ENCODE peak calls at places on chromosomes 11 and 22, in six cellular contexts. K is thoracic aorta, I is heart right ventricle, A is A549, G is tibial nerve, T is HCT116. N is an unnamed sample.

GRCh38 chr11:94650756-94651155 is 83.6 kb downstream of the PIWIL4 start:
- DNase-seq in A (no peak), K (no peak), G (peak; percentile 62), T (no peak), I (peak; percentile 62), N (no peak)

GRCh38 chr22:48712558-48712957 is 1115.1 kb downstream of the BRD1 start:
- DNase-seq in K (no peak), I (no peak), G (no peak), T (no peak), A (no peak), N (no peak)

GRCh38 chr11:75386912-75387311 is 12.4 kb upstream of the RPS3 start:
- DNase-seq in A (no peak), I (no peak), G (no peak), K (no peak), T (no peak), N (no peak)

GRCh38 chr22:27632451-27633295 is 168.9 kb downstream of the MN1 start:
- DNase-seq in I (peak; percentile 71), K (no peak), A (no peak), G (no peak), T (no peak), N (no peak)

GRCh38 chr11:1192741-1193325 is 30.0 kb upstream of the MUC5B start:
- DNase-seq in K (no peak), I (no peak), T (no peak), G (no peak), A (no peak), N (no peak)

GRCh38 chr11:106471273-106471672 is 393.8 kb downstream of the AASDHPPT start:
- DNase-seq in G (no peak), I (no peak), A (no peak), K (no peak), T (no peak), N (no peak)

GRCh38 chr11:57463596-57464342 is 3.4 kb downstream of the RTN4RL2 start:
- DNase-seq in G (no peak), A (no peak), T (no peak), K (no peak), I (no peak), N (no peak)

GRCh38 chr11:9573775-9574555 is 495 bp downstream of the WEE1 start:
- DNase-seq in K (no peak), G (no peak), I (peak; percentile 31), T (no peak), A (peak; percentile 32), N (peak; percentile 38)

GRCh38 chr11:6545917-6546605 is 49.0 kb downstream of the DNHD1 start:
- DNase-seq in G (no peak), K (no peak), T (no peak), I (peak; percentile 57), A (no peak), N (no peak)

GRCh38 chr22:49320714-49321476 is 506.8 kb downstream of the BRD1 start:
- DNase-seq in A (no peak), G (no peak), I (no peak), K (no peak), T (no peak), N (no peak)

GRCh38 chr11:28730889-28731288 is 622.7 kb downstream of the METTL15 start:
- DNase-seq in I (no peak), K (no peak), T (no peak), G (no peak), A (no peak), N (no peak)

GRCh38 chr11:72841397-72841796 is 27.2 kb downstream of the ATG16L2 start:
- DNase-seq in T (no peak), K (no peak), I (no peak), G (no peak), A (no peak), N (no peak)

GRCh38 chr22:46581580-46582244 is 38.5 kb upstream of the GRAMD4 start:
- DNase-seq in G (peak; percentile 4), T (no peak), A (no peak), K (no peak), I (no peak), N (no peak)

GRCh38 chr11:32210601-32211000 is 119.7 kb downstream of the RCN1 start:
- DNase-seq in T (no peak), I (no peak), K (no peak), G (no peak), A (no peak), N (no peak)

GRCh38 chr22:49886346-49887073 is 31.7 kb downstream of the ALG12 start:
- DNase-seq in G (no peak), I (no peak), A (no peak), K (no peak), T (no peak), N (no peak)

GRCh38 chr11:86637976-86638375 is 34.4 kb downstream of the ME3 start:
- DNase-seq in K (no peak), I (no peak), A (no peak), T (no peak), G (no peak), N (no peak)

GRCh38 chr22:29151316-29151715 is 54.4 kb upstream of the EMID1 start:
- DNase-seq in T (no peak), K (no peak), A (no peak), I (no peak), G (no peak), N (no peak)

GRCh38 chr11:72930011-72930410 is 115.8 kb downstream of the ATG16L2 start:
- DNase-seq in K (no peak), G (no peak), T (no peak), I (no peak), A (no peak), N (no peak)

GRCh38 chr22:36155702-36156101 is 4.9 kb downstream of the APOL3 start:
- DNase-seq in T (no peak), I (peak; percentile 64), A (no peak), G (peak; percentile 61), K (no peak), N (peak; percentile 54)

GRCh38 chr11:71286701-71287643 is 34.6 kb upstream of the SHANK2 start:
- DNase-seq in A (no peak), I (no peak), K (no peak), T (no peak), G (peak; percentile 10), N (peak; percentile 71)

GRCh38 chr11:72232260-72233055 is 7.9 kb downstream of the INPPL1 start:
- DNase-seq in A (no peak), T (no peak), G (no peak), I (no peak), K (no peak), N (peak; percentile 14)

GRCh38 chr11:74871037-74871436 is 77.9 kb downstream of the XRRA1 start:
- DNase-seq in G (no peak), A (no peak), K (no peak), I (no peak), T (no peak), N (no peak)

GRCh38 chr11:76788661-76789442 is 5.7 kb downstream of the TSKU start:
- DNase-seq in A (no peak), G (no peak), I (no peak), K (no peak), T (peak; percentile 85), N (peak; percentile 61)

GRCh38 chr11:113338730-113339129 is 24.3 kb downstream of the TTC12 start:
- DNase-seq in K (no peak), G (no peak), T (no peak), I (no peak), A (no peak), N (no peak)

GRCh38 chr11:10617551-10617950 is 49.1 kb upstream of the LYVE1 start:
- DNase-seq in T (no peak), G (no peak), I (no peak), K (no peak), A (no peak), N (no peak)

GRCh38 chr11:8209208-8209807 is 40.5 kb upstream of the RIC3 start:
- DNase-seq in I (peak; percentile 59), K (no peak), G (peak; percentile 49), T (no peak), A (no peak), N (no peak)

GRCh38 chr22:37095113-37095512 is 14.4 kb downstream of the TMPRSS6 start:
- DNase-seq in A (no peak), I (no peak), K (no peak), G (no peak), T (no peak), N (no peak)

GRCh38 chr11:44950625-44951472 is at the start of gene TP53I11:
- DNase-seq in I (peak; percentile 91), T (peak; percentile 48), K (no peak), A (peak; percentile 53), G (peak; percentile 31), N (peak; percentile 86)

GRCh38 chr11:134388590-134388989 is 23.5 kb downstream of the B3GAT1 start:
- DNase-seq in I (no peak), K (no peak), T (no peak), A (no peak), G (no peak), N (no peak)

GRCh38 chr22:38953577-38954413 is 3.6 kb upstream of the APOBEC3A start:
- DNase-seq in K (no peak), A (peak; percentile 38), T (no peak), I (no peak), G (no peak), N (no peak)

GRCh38 chr11:73297231-73297590 is 10.9 kb upstream of the ARHGEF17 start:
- DNase-seq in I (no peak), T (no peak), G (no peak), K (no peak), A (no peak), N (no peak)

GRCh38 chr11:17412488-17413180 is 24.2 kb upstream of the KCNJ11 start:
- DNase-seq in K (no peak), I (no peak), A (no peak), T (no peak), G (no peak), N (no peak)

DNA sequence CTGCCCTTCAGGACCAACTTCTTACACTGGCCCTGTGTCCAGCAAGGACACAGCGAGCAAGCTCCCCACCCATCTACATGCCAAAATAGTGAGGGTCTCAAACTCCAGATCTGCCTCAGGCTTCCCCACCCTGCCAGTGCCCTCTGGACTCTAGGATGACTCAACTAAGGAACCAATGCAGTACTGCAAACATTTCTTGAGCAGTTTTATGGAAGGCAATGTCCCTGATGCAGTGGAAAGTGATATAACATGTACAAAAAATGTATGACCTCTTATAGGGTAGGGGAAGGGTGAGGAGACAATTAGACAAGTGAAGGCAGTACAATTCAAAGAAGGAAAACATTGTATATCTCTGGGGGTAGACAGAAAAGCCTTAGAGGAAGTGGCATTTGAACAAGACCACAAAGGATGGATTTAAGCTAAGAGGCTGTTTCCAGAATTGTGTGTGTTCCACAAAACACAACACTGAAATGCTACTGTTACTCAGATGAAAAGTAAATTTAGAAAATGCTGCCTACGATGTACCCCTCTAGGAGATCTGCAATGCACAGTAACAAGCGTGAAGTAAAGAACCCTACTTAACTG is 47.3 kb downstream of the RAB30 start:
- DNase-seq in T (no peak), G (no peak), K (no peak), A (no peak), I (no peak), N (no peak)
- H3K4me3 ChIP-seq in T (no peak overlapping the region), G (no peak overlapping the region), K (no peak overlapping the region), A (no peak overlapping the region), I (no peak overlapping the region), N (no peak overlapping the region)

GRCh38 chr11:125982348-125982730 is 36.5 kb downstream of the VSIG10L2 start:
- DNase-seq in G (no peak), I (no peak), T (no peak), K (no peak), A (no peak), N (no peak)
- TF ChIP-seq CTCF in G (no peak), I (no peak), T (no peak), K (no peak), A (no peak), N (no peak)

GRCh38 chr11:124943242-124943641 is 7.4 kb upstream of the HEPACAM start:
- DNase-seq in A (no peak), K (no peak), I (no peak), G (no peak), T (no peak), N (no peak)
- H3K4me3 ChIP-seq in A (no peak overlapping the region), K (no peak overlapping the region), I (no peak overlapping the region), G (no peak overlapping the region), T (no peak overlapping the region), N (no peak overlapping the region)

GRCh38 chr11:110858556-110858921 is 146.3 kb upstream of the ARHGAP20 start:
- DNase-seq in T (no peak), A (no peak), I (peak; percentile 44), G (peak; percentile 87), K (no peak), N (no peak)
- TF ChIP-seq CTCF in T (no peak), A (no peak), I (no peak), G (no peak), K (no peak), N (no peak)